ENCODE peak calls at places on chromosomes 16 and 17, in four cellular contexts. F, T, U and J are unnamed samples.

GRCh38 chr16:2842340-2843000 is 12.4 kb downstream of the ZG16B start:
- DNase-seq in T (no peak), F (no peak), U (peak; percentile 42), J (peak; percentile 69)

GRCh38 chr17:82497483-82498405 is 21.8 kb upstream of the FOXK2 start:
- DNase-seq in T (no peak), F (peak; percentile 89), U (peak; percentile 52), J (peak; percentile 80)

GRCh38 chr17:57121308-57122042 is 36.4 kb downstream of the AKAP1 start:
- DNase-seq in T (peak; percentile 77), U (peak; percentile 67), F (no peak), J (no peak)

GRCh38 chr17:47872019-47872650 is 21.2 kb upstream of the SP6 start:
- DNase-seq in F (no peak), U (no peak), T (no peak), J (no peak)

GRCh38 chr17:31404028-31404949 is 12.8 kb downstream of the RAB11FIP4 start:
- DNase-seq in U (no peak), F (no peak), T (no peak), J (no peak)

GRCh38 chr16:87550510-87550961 is 51.8 kb upstream of the JPH3 start:
- DNase-seq in U (peak; percentile 51), T (peak; percentile 36), F (peak; percentile 88), J (no peak)

GRCh38 chr16:70472786-70473433 is 18.5 kb downstream of the FCSK start:
- DNase-seq in U (no peak), T (no peak), F (no peak), J (no peak)

GRCh38 chr17:76080207-76080933 is 1.4 kb downstream of the ZACN start:
- DNase-seq in U (no peak), F (no peak), T (no peak), J (no peak)

GRCh38 chr17:36994438-36994837 is 45.7 kb downstream of the AATF start:
- DNase-seq in U (no peak), F (no peak), T (no peak), J (no peak)

GRCh38 chr16:62549875-62550274 is 513.6 kb upstream of the CDH8 start:
- DNase-seq in F (no peak), U (no peak), T (no peak), J (no peak)

GRCh38 chr17:37392024-37392590 is 14.5 kb downstream of the ACACA start:
- DNase-seq in U (no peak), F (no peak), T (no peak), J (no peak)

GRCh38 chr17:57823469-57824401 is 26.1 kb downstream of the MRPS23 start:
- DNase-seq in T (no peak), U (no peak), F (no peak), J (no peak)

GRCh38 chr16:15607700-15608396 is 35.1 kb downstream of the MARF1 start:
- DNase-seq in U (no peak), F (no peak), T (no peak), J (peak; percentile 84)

GRCh38 chr17:49545007-49545660 is 30.5 kb upstream of the NXPH3 start:
- DNase-seq in U (no peak), F (peak; percentile 67), T (no peak), J (no peak)

GRCh38 chr17:80845863-80846671 is 145.6 kb upstream of the CHMP6 start:
- DNase-seq in F (peak; percentile 68), U (no peak), T (no peak), J (peak; percentile 46)

GRCh38 chr17:50785942-50786570 is 18.7 kb upstream of the ANKRD40CL start:
- DNase-seq in F (no peak), T (no peak), U (peak; percentile 42), J (no peak)

GRCh38 chr17:3556905-3557767 is 476 bp downstream of the TRPV3 start:
- DNase-seq in U (no peak), F (no peak), T (no peak), J (no peak)
- TF ChIP-seq POLR2A in U (no peak), F (no peak), T (no peak), J (no peak)

DNA sequence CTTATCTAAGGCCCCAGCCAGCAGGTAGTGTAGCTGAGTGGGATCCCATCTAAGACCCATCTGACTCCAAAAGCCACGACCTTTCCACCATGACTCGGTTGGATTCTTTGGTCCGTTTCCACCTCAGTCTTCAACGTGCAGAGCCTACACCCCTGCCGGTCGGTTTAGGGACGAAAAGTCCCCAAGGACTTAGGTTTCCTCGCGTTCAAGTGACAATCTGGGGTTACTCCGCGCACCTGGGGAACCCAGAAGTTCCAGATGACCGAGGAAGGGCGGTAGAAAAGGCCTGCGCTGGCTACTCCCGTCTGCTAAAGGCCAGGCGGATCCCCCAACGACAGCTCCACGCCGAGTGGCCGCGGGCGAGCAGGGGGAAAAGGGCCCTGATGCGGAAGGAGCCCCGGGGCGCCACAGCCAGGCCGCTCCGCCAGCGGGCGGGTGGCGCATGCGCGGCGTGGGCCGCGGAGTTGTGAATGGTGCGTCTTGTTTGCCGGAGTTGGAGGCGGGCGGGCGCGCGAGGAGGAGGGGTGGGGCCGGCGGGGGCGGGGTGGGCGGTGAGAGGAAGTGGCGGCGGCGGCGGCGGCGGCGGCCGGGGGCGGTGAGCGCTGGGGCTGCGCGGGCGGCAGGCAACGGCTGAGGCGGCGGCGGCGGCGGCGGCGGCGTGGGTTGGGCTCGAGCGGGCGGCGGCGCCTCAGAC is at the start of gene CBFB:
- DNase-seq in F (peak; percentile 98), U (peak; percentile 92), T (peak; percentile 97), J (peak; percentile 96)
- TF ChIP-seq POLR2A in F (peak; percentile 28), U (peak; percentile 75), T (peak; percentile 96), J (peak; percentile 82)

DNA sequence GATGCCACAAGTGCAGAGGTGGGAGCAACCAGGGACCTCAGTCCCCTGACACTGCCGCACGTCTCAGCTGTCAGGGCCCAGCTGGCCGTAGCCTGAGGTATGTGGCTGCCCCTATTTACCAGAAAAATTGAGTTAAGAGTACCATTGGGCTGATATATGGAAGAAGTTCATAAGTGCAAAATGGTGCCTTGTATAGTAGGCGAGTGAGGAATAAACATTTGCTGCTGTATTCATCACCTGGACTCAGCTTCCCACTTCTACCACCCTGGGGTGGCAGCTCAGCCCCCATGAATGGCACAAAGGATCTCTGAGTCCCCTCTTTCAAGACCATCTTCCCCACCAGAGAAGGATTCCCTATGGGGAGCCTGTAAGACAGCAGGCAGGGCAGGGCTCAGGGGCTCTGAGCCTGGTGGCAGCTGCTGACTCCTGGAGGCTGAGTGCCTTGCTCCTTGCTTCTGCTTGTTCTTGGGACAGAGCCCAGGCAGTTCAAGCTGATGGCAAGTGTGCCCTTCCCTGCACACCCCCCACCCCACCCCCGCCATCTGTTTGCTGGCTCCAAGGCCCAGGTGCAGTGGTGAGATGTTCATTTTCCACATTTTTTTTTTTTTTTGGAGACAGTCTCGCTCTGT is 29.0 kb downstream of the TRPV2 start:
- DNase-seq in U (no peak), F (no peak), T (no peak), J (no peak)
- TF ChIP-seq POLR2A in U (no peak), F (no peak), T (no peak), J (no peak)

DNA sequence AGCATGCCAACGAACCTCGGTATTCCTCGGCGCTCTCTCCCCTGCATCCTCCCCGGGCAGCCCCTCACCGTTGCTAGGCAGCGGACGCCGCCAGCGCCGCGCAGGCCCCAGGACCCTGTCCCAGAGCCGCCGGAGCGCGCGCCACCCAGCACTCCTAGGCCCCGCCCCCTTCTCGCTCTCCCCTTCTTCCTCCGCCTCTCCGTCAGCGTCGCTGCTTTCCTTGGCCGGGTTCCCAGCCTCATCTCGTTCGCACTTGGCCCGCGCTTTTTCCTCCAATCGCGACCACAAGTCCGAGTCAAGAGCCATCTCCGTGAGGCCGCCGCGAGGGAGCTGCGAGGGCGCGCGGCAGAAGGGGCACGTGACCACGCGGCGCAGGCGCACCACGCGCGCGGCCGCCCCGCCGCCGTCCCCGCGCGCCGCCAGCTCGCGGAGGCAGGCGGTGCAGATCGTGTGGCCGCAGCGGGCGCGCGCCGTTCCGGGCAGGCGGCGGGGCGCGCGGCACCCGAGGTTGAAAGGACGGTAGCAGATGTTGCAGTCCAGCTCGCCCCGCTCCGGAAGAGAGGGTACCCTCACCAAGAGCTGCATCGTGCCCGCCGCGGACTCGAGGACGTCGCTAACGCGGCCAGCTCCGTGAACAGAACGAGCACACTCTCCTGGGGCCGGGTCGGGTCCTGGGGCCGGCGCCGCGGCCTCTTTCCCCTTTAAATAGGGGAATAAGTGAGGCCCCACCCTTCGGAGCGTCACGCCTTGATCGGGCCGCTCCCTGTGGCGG is at the start of gene RNF227:
- DNase-seq in U (peak; percentile 96), F (peak; percentile 98), T (peak; percentile 62), J (peak; percentile 98)
- TF ChIP-seq POLR2A in U (peak; percentile 58), F (no peak), T (peak; percentile 86), J (no peak)

DNA sequence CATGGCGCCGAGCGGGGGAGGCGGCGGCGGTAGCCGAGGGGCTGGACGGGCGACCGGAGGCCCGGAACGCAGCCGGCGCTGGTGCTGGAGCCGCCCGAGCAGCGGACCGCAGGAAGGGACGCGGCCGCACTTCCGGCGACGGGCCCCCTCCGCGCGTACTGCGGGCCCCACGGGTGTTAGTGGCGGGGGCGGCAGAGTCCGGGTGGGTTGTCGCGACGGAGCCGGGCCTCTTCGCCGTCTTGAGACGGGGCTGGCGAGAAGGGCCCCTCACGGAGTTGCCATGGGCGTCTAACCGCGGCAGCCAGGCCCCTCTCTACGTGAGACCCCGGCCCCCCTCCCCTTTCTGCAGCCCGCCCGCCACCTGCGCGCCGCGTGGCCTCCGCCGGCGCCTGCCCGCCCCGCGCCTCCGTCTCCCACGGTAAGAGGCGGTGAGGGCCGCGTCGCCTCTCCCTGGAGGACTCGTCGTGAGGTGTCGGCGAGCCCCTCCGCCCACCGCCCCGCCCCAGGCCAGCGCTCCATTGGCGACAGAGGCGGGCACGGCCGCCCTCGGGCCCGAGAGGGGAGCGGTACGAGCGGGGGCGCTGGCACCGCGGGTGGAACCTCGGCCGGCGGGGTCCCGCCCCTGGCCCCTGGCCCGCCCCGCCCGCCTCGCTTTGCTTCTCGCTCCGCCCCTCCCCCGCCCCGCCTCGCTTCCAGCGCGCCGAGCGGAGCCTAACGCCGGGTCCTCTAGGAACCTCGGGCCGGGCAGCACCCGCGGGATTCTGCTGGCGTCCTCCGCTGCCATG is at the start of the genes VPS9D1 and ZNF276:
- DNase-seq in F (peak; percentile 94), U (peak; percentile 85), T (peak; percentile 66), J (peak; percentile 88)
- TF ChIP-seq POLR2A in F (no peak), U (no peak), T (peak; percentile 58), J (peak; percentile 37)

GRCh38 chr16:30585400-30586191 is at the start of gene ZNF785:
- DNase-seq in T (no peak), U (peak; percentile 96), F (peak; percentile 99), J (peak; percentile 99)
- TF ChIP-seq POLR2A in T (no peak), U (peak; percentile 23), F (no peak), J (no peak)

DNA sequence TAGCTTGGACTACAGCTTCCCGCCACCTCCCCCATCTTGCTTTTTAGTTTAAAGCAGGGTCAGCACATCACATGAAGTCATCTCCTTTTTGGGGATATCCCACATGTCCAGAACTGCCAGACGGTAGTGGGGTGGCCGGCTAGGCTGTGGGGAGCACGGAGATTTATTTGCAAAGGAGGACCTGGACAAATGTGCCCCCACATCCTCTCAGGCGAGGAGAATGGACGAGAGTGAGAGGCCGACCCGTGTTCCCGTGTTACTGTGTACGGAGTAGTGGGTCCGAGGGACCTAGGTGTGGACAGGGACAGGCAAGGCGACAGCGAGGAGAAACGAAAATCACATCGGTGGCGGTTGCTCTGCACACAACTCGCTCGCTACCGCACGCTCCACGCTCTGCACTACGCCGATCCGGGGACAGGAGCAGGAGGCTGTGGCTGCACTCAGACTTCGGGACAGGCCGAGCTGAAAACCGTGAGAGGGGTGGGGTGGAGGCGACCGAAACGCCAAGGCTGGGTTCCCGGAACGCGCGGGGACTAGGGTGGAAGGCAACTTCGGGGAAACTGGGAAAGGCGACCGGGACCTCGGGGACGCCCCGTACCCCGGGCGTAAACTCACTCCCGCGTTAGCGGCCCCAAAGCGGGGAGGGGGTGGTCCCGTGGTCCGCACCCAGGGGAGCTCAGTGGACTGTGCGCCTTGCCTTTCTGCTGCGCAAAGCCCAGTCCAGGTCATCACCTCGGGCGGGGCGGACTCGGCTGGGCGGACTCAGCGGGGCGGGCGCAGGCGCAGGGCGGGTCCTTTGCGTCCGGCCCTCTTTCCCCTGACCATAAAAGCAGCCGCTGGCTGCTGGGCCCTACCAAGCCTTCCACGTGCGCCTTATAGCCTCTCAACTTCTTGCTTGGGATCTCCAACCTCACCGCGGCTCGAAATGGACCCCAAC is at the start of gene MT1A:
- DNase-seq in U (no peak), F (peak; percentile 97), T (peak; percentile 23), J (peak; percentile 87)
- TF ChIP-seq POLR2A in U (peak; percentile 32), F (no peak), T (peak; percentile 45), J (peak; percentile 31)

GRCh38 chr16:27313422-27314160 is at the start of gene IL4R:
- DNase-seq in T (no peak), U (peak; percentile 39), F (peak; percentile 94), J (peak; percentile 88)
- TF ChIP-seq POLR2A in T (no peak), U (no peak), F (no peak), J (peak; percentile 14)